ENCODE peak calls at places on chromosomes 4 and X, in eight cellular contexts. L is mucosa of descending colon; A is small intestine; D is upper lobe of left lung; S is mesenchymal stem cell; M is CD8-positive, alpha-beta memory T cell; P is left ventricle myocardium inferior; R is A549. Z is an unnamed sample. For H3K4me1, the result is how much of the 10 kb centered on the place peaks cover.

GRCh38 chr4:2083826-2084160 is 24.7 kb downstream of the NAT8L start:
- DNase-seq in A (no peak), M (no peak), R (no peak), L (no peak), P (no peak), D (no peak), S (no peak), Z (no peak)

GRCh38 chr4:140095694-140096482 is 58.1 kb downstream of the MAML3 start:
- DNase-seq in P (peak), A (peak), L (peak), D (no peak), S (peak), R (peak), M (peak), Z (no peak)

GRCh38 chr4:95283320-95283719 is 265.5 kb downstream of the UNC5C start:
- DNase-seq in L (no peak), S (no peak), R (no peak), P (no peak), A (no peak), M (no peak), D (no peak), Z (no peak)

GRCh38 chr4:2101346-2102044 is 42.4 kb downstream of the NAT8L start:
- DNase-seq in S (no peak), P (no peak), D (no peak), L (no peak), R (no peak), M (no peak), A (no peak), Z (no peak)

GRCh38 chr4:8910822-8911310 is 39.2 kb upstream of the HMX1 start:
- DNase-seq in R (no peak), M (no peak), L (no peak), S (no peak), P (no peak), D (no peak), A (no peak), Z (no peak)

GRCh38 chr4:156377036-156377700 is 423.5 kb upstream of the CTSO start:
- DNase-seq in P (no peak), D (no peak), S (peak), L (no peak), M (no peak), A (no peak), R (no peak), Z (no peak)

GRCh38 chrX:106952988-106953387 is 32.8 kb downstream of the CLDN2 start:
- DNase-seq in A (no peak), D (no peak), L (no peak), S (peak), R (no peak), P (no peak), M (no peak), Z (no peak)

GRCh38 chrX:14028473-14028872 is 1.2 kb downstream of the GEMIN8 start:
- DNase-seq in M (no peak), P (no peak), D (no peak), L (no peak), S (no peak), R (no peak), A (no peak), Z (no peak)

GRCh38 chr4:42865572-42866189 is 26.8 kb upstream of the GRXCR1 start:
- DNase-seq in D (no peak), R (peak), M (peak), P (no peak), L (no peak), A (peak), S (peak), Z (peak)

GRCh38 chrX:22155126-22155525 is 117.6 kb upstream of the CBLL2 start:
- DNase-seq in A (no peak), R (no peak), M (no peak), S (no peak), L (no peak), P (no peak), D (no peak), Z (no peak)

GRCh38 chrX:11499076-11500044 is 166.4 kb downstream of the ARHGAP6 start:
- DNase-seq in P (no peak), S (peak), M (no peak), L (no peak), A (no peak), R (no peak), D (no peak), Z (no peak)

GRCh38 chr4:163404570-163404969 is 60.9 kb downstream of the NPY5R start:
- DNase-seq in P (no peak), L (no peak), A (no peak), D (no peak), M (no peak), R (no peak), S (no peak), Z (no peak)

GRCh38 chrX:51420610-51421009 is 75.8 kb downstream of the NUDT11 start:
- DNase-seq in M (peak), L (no peak), R (peak), A (peak), D (no peak), S (peak), P (no peak), Z (peak)

GRCh38 chrX:154758696-154759095 is 4.0 kb upstream of the DKC1 start:
- DNase-seq in S (no peak), R (no peak), L (no peak), P (no peak), M (no peak), D (no peak), A (no peak), Z (no peak)

GRCh38 chrX:103453655-103454054 is 65.6 kb downstream of the RAB40A start:
- DNase-seq in P (no peak), A (no peak), R (peak), S (peak), L (no peak), D (no peak), M (no peak), Z (no peak)

DNA sequence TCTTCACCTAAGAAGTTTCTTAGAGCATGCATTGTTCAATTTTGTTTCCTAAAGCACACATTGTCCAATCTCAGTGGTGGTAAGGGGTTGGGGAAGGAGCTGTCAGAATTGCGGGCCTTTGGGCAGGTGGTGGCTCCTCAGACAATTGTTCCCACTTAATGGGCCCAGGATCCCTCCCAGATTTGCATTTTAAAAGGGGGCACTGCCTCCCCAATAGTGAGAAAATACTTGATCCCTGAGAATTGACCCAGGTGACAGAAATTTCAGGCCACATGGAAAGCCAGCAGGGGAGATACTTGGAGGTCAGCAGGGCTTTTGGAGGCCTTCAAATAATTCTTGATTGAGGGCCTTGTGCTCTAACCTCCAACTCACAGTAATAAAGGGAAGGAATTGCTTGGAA is 217.1 kb downstream of the ZNF674 start:
- DNase-seq in M (no peak), L (no peak), A (no peak), P (no peak), S (no peak), R (no peak), D (no peak), Z (no peak)
- H3K4me1 ChIP-seq in M (under half), L (under half), A (under half), P (under half), S (under half), R (half or more), D (under half), Z (under half)

GRCh38 chr4:184439386-184439785 is 35.0 kb downstream of the IRF2 start:
- DNase-seq in D (no peak), A (no peak), M (no peak), L (no peak), R (no peak), S (no peak), P (no peak), Z (no peak)

GRCh38 chr4:184440593-184441358 is 33.6 kb downstream of the IRF2 start:
- DNase-seq in M (no peak), L (no peak), P (no peak), R (no peak), D (no peak), A (no peak), S (no peak), Z (no peak)

GRCh38 chr4:184437988-184438774 is 36.2 kb downstream of the IRF2 start:
- DNase-seq in R (no peak), M (no peak), S (no peak), A (no peak), D (no peak), P (no peak), L (no peak), Z (no peak)

GRCh38 chr4:184441461-184442392 is 32.6 kb downstream of the IRF2 start:
- DNase-seq in D (no peak), M (no peak), P (no peak), S (no peak), A (no peak), R (no peak), L (no peak), Z (no peak)

GRCh38 chr4:184439856-184440592 is 34.3 kb downstream of the IRF2 start:
- DNase-seq in P (no peak), D (no peak), A (no peak), S (no peak), L (no peak), R (no peak), M (no peak), Z (peak)
- H3K4me1 ChIP-seq in P (half or more), D (half or more), A (under half), S (under half), L (under half), R (under half), M (half or more), Z (under half)

GRCh38 chrX:40088803-40089540 is 8.8 kb downstream of the BCOR start:
- DNase-seq in A (no peak), R (no peak), M (no peak), P (no peak), S (peak), L (no peak), D (no peak), Z (no peak)
- H3K4me1 ChIP-seq in A (under half), R (under half), M (half or more), P (half or more), S (under half), L (under half), D (half or more), Z (under half)

DNA sequence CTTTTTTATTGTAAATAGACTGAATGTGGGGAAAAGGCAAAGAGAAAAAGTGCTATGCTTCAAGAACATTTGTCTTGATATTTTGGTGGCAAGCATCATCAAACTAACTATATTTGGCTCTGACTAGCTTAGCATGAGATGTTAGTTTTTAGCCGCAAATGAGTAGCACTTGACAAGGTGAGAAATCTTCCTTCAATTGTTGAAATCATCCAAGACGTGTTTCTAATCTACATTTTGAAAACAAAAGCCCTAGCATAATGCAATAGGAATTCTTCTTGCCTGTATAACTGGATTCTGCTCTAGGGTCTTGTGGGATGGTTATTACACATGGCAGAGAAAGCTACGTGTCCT is 92.5 kb downstream of the SORBS2 start:
- DNase-seq in M (no peak), D (no peak), P (no peak), A (no peak), R (no peak), S (no peak), L (no peak), Z (no peak)
- H3K4me1 ChIP-seq in M (under half), D (under half), P (half or more), A (under half), R (under half), S (under half), L (under half), Z (under half)

GRCh38 chr4:26860922-26861433 is 337 bp downstream of the STIM2 start:
- DNase-seq in R (no peak), A (no peak), S (no peak), P (peak), M (peak), L (peak), D (peak), Z (peak)

GRCh38 chr4:26862381-26862915 is 1.8 kb downstream of the STIM2 start:
- DNase-seq in D (no peak), A (peak), S (peak), M (no peak), L (no peak), P (no peak), R (no peak), Z (no peak)

GRCh38 chr4:26861434-26862186 is 969 bp downstream of the STIM2 start:
- DNase-seq in D (no peak), M (peak), A (peak), S (peak), R (peak), L (peak), P (peak), Z (peak)

GRCh38 chr4:26864904-26865303 is 4.3 kb downstream of the STIM2 start:
- DNase-seq in P (no peak), A (peak), L (no peak), M (no peak), S (no peak), D (no peak), R (no peak), Z (no peak)

DNA sequence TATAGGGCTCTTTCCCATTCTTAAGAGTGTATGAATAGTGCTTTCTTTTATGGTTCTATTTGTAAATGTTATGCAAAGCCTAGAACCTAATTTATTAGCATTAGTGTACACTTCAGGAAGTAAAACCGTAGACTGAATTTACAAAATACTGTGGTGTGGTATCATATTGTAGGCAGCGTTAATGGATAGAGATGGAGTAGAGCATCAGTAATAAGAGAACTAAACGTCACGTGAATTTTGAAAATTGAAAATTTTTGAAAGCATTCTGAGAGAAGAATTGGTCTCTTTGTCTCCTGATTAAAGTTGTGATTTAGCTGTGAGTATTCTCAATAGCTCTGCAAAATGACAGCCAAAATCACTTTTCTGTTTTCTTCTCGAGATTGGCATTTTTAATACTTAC is 2.9 kb downstream of the STIM2 start:
- DNase-seq in S (no peak), P (no peak), R (no peak), L (no peak), A (no peak), M (no peak), D (no peak), Z (no peak)
- H3K4me1 ChIP-seq in S (under half), P (half or more), R (under half), L (under half), A (under half), M (half or more), D (half or more), Z (under half)

GRCh38 chr4:87118826-87119225 is 101.6 kb downstream of the KLHL8 start:
- DNase-seq in R (no peak), P (no peak), L (no peak), D (no peak), S (peak), M (no peak), A (no peak), Z (no peak)
- H3K4me1 ChIP-seq in R (under half), P (half or more), L (under half), D (half or more), S (under half), M (under half), A (under half), Z (under half)

Z was measured in prostate gland.